ENCODE peak calls at places on chromosomes 13 and 19, in eight cellular contexts. C, H, F, W, M, X, R and U are unnamed samples.

GRCh38 chr13:29569253-29570057 is 26.0 kb downstream of the SLC7A1 start:
- DNase-seq in C (no peak), H (no peak), F (no peak), W (no peak), M (no peak), X (no peak), R (no peak), U (no peak)

GRCh38 chr19:5693195-5694166 is 3.4 kb downstream of the RPL36 start:
- DNase-seq in C (no peak), H (no peak), F (no peak), W (no peak), M (no peak), X (no peak), R (no peak), U (no peak)

GRCh38 chr19:41373993-41374392 is 2.3 kb upstream of the TMEM91 start:
- DNase-seq in C (no peak), H (no peak), F (peak), W (peak), M (no peak), X (peak), R (no peak), U (no peak)

GRCh38 chr13:50230365-50230978 is 215.2 kb downstream of the KCNRG start:
- DNase-seq in C (no peak), H (no peak), F (no peak), W (no peak), M (no peak), X (no peak), R (peak), U (no peak)

GRCh38 chr19:17184381-17184841 is 30.7 kb upstream of the USE1 start:
- DNase-seq in C (peak), H (peak), F (no peak), W (no peak), M (no peak), X (no peak), R (peak), U (no peak)

GRCh38 chr19:4474504-4475136 is 2.5 kb downstream of the HDGFL2 start:
- DNase-seq in C (peak), H (no peak), F (peak), W (peak), M (no peak), X (peak), R (no peak), U (no peak)

GRCh38 chr13:24618219-24618955 is 61.8 kb upstream of the ATP12A start:
- DNase-seq in C (peak), H (peak), F (no peak), W (no peak), M (no peak), X (no peak), R (peak), U (no peak)

GRCh38 chr19:35846038-35846668 is 6.2 kb downstream of the NPHS1 start:
- DNase-seq in C (no peak), H (no peak), F (no peak), W (no peak), M (no peak), X (no peak), R (no peak), U (no peak)